ENCODE peak calls at places on chromosomes 13 and 19, in nine cellular contexts. I is left lung, L is cardiac fibroblast, O is coronary artery, S is AG04450, F is left ventricle myocardium inferior, Y is HCT116, R is skeletal muscle cell, N is NB4. E is an unnamed sample.

GRCh38 chr13:113971471-113972231 is 2.2 kb downstream of the C13orf46 start:
- DNase-seq in I (peak), L (no peak), O (no peak), S (no peak), F (peak), Y (no peak), R (no peak), N (no peak), E (no peak)

GRCh38 chr19:30085394-30085793 is 143.4 kb downstream of the URI1 start:
- DNase-seq in I (no peak), L (no peak), O (no peak), S (no peak), F (no peak), Y (peak), R (no peak), N (peak), E (no peak)

GRCh38 chr13:86689901-86690300 is 890.7 kb upstream of the SLITRK6 start:
- DNase-seq in I (no peak), L (no peak), O (no peak), S (no peak), F (no peak), Y (no peak), R (no peak), N (no peak), E (no peak)

GRCh38 chr13:49956131-49956530 is 20.0 kb upstream of the SPRYD7 start:
- DNase-seq in I (no peak), L (no peak), O (no peak), S (no peak), F (no peak), Y (no peak), R (no peak), N (peak), E (no peak)

GRCh38 chr13:110583178-110583865 is 21.8 kb upstream of the RAB20 start:
- DNase-seq in I (no peak), L (no peak), O (peak), S (no peak), F (no peak), Y (no peak), R (no peak), N (no peak), E (no peak)

GRCh38 chr19:45361608-45362007 is 8.8 kb downstream of the ERCC2 start:
- DNase-seq in I (no peak), L (no peak), O (no peak), S (no peak), F (no peak), Y (no peak), R (no peak), N (no peak), E (no peak)

GRCh38 chr13:23980160-23980551 is 82.9 kb upstream of the C1QTNF9B start:
- DNase-seq in I (peak), L (peak), O (peak), S (peak), F (peak), Y (no peak), R (no peak), N (peak), E (no peak)

GRCh38 chr13:100128373-100128772 is 39.5 kb downstream of the PCCA start:
- DNase-seq in I (no peak), L (peak), O (no peak), S (peak), F (no peak), Y (no peak), R (peak), N (peak), E (no peak)

GRCh38 chr13:42997381-42997780 is 5.3 kb upstream of the EPSTI1 start:
- DNase-seq in I (no peak), L (peak), O (no peak), S (no peak), F (no peak), Y (no peak), R (no peak), N (no peak), E (no peak)

GRCh38 chr19:46487802-46488445 is 7.7 kb downstream of the PNMA8B start:
- DNase-seq in I (peak), L (peak), O (peak), S (no peak), F (peak), Y (peak), R (no peak), N (peak), E (no peak)

GRCh38 chr13:21735621-21736401 is 64.9 kb downstream of the FGF9 start:
- DNase-seq in I (no peak), L (no peak), O (no peak), S (no peak), F (peak), Y (no peak), R (no peak), N (no peak), E (no peak)

GRCh38 chr13:94646904-94647303 is 45.2 kb downstream of the GPR180 start:
- DNase-seq in I (no peak), L (no peak), O (no peak), S (no peak), F (no peak), Y (no peak), R (no peak), N (no peak), E (no peak)

GRCh38 chr13:33918199-33918932 is 100.4 kb downstream of the RFC3 start:
- DNase-seq in I (no peak), L (peak), O (no peak), S (no peak), F (no peak), Y (no peak), R (peak), N (peak), E (peak)

GRCh38 chr13:113002206-113002821 is 33.3 kb downstream of the MCF2L start:
- DNase-seq in I (no peak), L (no peak), O (no peak), S (no peak), F (no peak), Y (no peak), R (no peak), N (no peak), E (no peak)

GRCh38 chr13:26220575-26220974 is 1.5 kb downstream of the RNF6 start:
- DNase-seq in I (no peak), L (peak), O (no peak), S (no peak), F (no peak), Y (no peak), R (no peak), N (peak), E (no peak)

GRCh38 chr13:19586904-19587634 is 25.7 kb upstream of the TPTE2 start:
- DNase-seq in I (peak), L (peak), O (no peak), S (no peak), F (no peak), Y (no peak), R (no peak), N (peak), E (peak)

GRCh38 chr13:99206873-99207272 is 6.2 kb downstream of the UBAC2 start:
- DNase-seq in I (no peak), L (no peak), O (no peak), S (no peak), F (no peak), Y (no peak), R (no peak), N (no peak), E (no peak)

GRCh38 chr19:54440641-54441040 is 8.4 kb upstream of the LENG8 start:
- DNase-seq in I (no peak), L (no peak), O (no peak), S (no peak), F (no peak), Y (no peak), R (no peak), N (no peak), E (no peak)

GRCh38 chr13:68506888-68507551 is 1276.9 kb upstream of the PCDH9 start:
- DNase-seq in I (no peak), L (no peak), O (no peak), S (no peak), F (no peak), Y (no peak), R (no peak), N (no peak), E (no peak)

GRCh38 chr13:48304132-48304876 is 753 bp downstream of the RB1 start:
- DNase-seq in I (no peak), L (peak), O (no peak), S (peak), F (peak), Y (no peak), R (peak), N (peak), E (peak)

GRCh38 chr13:110340812-110341444 is 33.8 kb downstream of the COL4A2 start:
- DNase-seq in I (peak), L (peak), O (peak), S (no peak), F (peak), Y (no peak), R (peak), N (peak), E (no peak)

GRCh38 chr13:32846556-32846955 is 169.7 kb upstream of the KL start:
- DNase-seq in I (no peak), L (no peak), O (no peak), S (no peak), F (no peak), Y (no peak), R (no peak), N (no peak), E (no peak)

GRCh38 chr19:7211191-7211988 is 82.8 kb downstream of the INSR start:
- DNase-seq in I (no peak), L (peak), O (no peak), S (no peak), F (peak), Y (no peak), R (no peak), N (no peak), E (no peak)

GRCh38 chr19:15836595-15837398 is 21.3 kb upstream of the OR10H1 start:
- DNase-seq in I (peak), L (peak), O (peak), S (peak), F (peak), Y (peak), R (peak), N (peak), E (peak)

GRCh38 chr13:20969182-20969581 is 66.6 kb upstream of the XPO4 start:
- DNase-seq in I (no peak), L (peak), O (no peak), S (no peak), F (no peak), Y (peak), R (peak), N (no peak), E (no peak)

GRCh38 chr13:96090240-96091101 is 564 bp downstream of the HS6ST3 start:
- DNase-seq in I (peak), L (peak), O (no peak), S (no peak), F (peak), Y (no peak), R (no peak), N (no peak), E (no peak)

GRCh38 chr13:37148501-37148900 is 43.0 kb upstream of the CSNK1A1L start:
- DNase-seq in I (no peak), L (no peak), O (no peak), S (no peak), F (no peak), Y (no peak), R (no peak), N (no peak), E (no peak)

GRCh38 chr19:41845001-41845050 is at the start of gene DMRTC2:
- DNase-seq in I (no peak), L (no peak), O (no peak), S (no peak), F (no peak), Y (no peak), R (no peak), N (no peak), E (no peak)

GRCh38 chr19:38070573-38070972 is 153.4 kb downstream of the DPF1 start:
- DNase-seq in I (no peak), L (peak), O (no peak), S (peak), F (no peak), Y (no peak), R (no peak), N (no peak), E (no peak)

GRCh38 chr13:46345400-46345799 is 41.7 kb downstream of the RUBCNL start:
- DNase-seq in I (no peak), L (no peak), O (no peak), S (no peak), F (no peak), Y (no peak), R (no peak), N (no peak), E (no peak)

GRCh38 chr19:11208526-11209471 is 11.5 kb upstream of the KANK2 start:
- DNase-seq in I (peak), L (peak), O (no peak), S (no peak), F (no peak), Y (no peak), R (no peak), N (no peak), E (no peak)

DNA sequence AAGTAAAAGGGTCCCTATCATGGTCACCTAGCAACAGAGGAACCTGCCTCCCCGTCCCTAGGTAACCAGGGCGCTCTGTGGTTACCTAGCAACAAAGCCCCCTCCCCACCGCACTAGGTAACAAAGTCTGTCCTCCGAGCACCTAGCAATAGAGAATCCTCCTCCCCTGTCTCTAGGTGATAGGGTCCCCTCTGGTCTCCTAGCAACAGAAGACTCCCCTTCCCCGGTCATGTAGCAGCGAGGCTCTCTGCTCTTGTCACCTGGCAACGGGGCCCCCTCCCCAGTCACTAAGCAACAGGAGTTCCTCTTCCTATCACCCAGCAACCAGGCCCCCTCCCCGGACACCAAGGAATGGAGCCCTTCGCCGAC is 307 bp downstream of the JOSD2 start:
- DNase-seq in I (no peak), L (peak), O (no peak), S (no peak), F (no peak), Y (no peak), R (no peak), N (no peak), E (no peak)
- H3K4me3 ChIP-seq in I (peak), L (peak), O (peak), S (peak), F (peak), Y (peak), R (peak), N (peak), E (peak)

DNA sequence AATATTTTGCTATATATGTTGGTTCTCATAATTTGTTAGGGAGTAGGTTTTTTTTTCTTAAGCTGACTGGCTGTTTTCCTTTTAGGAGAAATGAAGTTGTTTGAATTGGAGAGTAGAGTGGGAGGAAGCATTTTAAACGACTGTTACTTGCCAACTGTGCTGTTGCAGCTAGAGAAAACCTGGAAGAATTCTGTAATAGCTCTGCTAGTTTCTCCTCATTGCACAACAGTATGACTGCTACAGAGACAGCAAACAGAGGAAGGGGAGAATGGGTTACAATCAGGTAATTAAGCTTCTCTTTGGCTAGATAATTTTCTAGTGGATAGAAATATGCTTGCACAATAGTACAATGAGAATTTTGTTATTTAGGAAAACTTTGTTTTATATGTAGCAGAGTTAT is 222.3 kb downstream of the KCTD12 start:
- DNase-seq in I (no peak), L (peak), O (no peak), S (no peak), F (no peak), Y (no peak), R (no peak), N (peak), E (no peak)
- H3K4me3 ChIP-seq in I (no peak), L (no peak), O (no peak), S (no peak), F (no peak), Y (no peak), R (no peak), N (no peak), E (no peak)

DNA sequence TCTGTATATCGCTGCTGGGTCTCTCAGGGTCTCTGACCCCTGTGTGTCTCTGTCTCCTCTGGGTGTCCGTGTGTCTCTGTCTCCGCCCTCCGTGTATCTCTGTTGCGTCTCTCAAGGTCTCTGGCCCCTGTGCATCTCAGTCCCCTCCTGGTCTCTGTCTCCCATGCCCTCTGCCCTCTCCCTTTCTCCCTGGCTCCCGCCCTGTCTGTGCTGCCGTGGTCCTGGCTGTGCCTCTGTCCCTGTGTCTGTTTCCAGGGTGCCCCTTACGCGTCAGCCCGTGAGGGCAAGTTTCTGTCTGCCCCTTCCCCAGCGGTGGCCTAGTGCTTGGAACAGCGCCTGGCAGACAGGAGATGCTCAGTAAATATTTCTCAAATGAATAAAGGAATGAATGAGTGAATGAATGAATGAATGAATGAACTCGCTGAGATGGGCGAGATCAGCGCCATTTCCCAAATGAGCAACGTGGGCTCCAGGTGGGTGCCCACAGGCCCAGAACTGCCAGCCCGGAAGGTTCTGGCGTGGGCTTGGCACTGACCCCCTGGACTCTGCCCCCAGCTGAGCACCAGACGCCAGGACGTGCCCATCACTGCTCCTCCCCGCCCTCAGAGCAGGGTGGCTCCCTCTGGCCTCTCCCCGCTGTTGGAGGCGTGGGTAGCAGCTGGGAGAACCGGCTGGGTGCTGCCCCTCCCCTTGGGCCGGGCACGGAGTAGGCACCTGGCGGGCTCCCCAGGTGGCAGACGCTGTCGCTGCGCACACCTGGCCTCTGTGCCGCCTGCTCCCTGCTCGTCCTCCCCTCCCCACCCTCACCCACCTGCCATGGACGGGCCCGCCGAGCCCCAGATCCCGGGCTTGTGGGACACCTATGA is at the start of gene SULT2B1:
- DNase-seq in I (peak), L (no peak), O (no peak), S (no peak), F (no peak), Y (no peak), R (no peak), N (peak), E (no peak)
- H3K4me3 ChIP-seq in I (no peak), L (no peak), O (no peak), S (no peak), F (no peak), Y (no peak), R (no peak), N (no peak), E (no peak)

DNA sequence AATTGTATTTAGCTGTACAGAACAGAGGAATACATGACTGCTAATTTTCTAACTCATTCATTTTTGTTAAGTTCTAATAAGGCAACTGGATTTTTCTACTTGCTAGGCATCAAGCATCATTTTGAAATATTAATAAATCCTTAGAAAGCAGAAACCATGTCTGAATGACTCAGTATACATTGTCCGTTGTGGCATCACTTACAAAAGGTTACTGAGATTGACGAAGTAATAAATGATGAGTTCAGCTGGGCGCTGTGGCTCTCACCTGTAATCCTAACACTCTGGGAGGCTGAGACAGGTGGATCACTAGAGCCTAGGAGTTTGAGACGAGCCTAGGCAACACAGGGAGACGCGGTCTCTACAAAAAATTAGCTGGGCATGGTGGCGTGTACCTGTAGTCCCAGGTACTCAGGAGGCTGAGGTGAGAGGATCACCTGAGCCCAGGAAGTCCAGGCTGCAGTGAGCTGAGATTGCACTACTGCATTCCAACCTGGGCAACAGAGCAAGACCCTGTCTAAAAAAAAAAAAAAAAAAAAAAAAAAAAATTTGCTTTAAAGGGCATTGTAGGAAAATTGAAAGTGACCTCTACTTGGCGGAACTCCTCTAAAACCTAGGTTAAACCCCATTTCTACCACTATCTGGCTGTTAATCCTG is 36.6 kb downstream of the LHFPL6 start:
- DNase-seq in I (no peak), L (no peak), O (no peak), S (no peak), F (no peak), Y (no peak), R (no peak), N (no peak), E (no peak)
- H3K4me3 ChIP-seq in I (no peak), L (no peak), O (no peak), S (no peak), F (no peak), Y (no peak), R (no peak), N (no peak), E (no peak)

DNA sequence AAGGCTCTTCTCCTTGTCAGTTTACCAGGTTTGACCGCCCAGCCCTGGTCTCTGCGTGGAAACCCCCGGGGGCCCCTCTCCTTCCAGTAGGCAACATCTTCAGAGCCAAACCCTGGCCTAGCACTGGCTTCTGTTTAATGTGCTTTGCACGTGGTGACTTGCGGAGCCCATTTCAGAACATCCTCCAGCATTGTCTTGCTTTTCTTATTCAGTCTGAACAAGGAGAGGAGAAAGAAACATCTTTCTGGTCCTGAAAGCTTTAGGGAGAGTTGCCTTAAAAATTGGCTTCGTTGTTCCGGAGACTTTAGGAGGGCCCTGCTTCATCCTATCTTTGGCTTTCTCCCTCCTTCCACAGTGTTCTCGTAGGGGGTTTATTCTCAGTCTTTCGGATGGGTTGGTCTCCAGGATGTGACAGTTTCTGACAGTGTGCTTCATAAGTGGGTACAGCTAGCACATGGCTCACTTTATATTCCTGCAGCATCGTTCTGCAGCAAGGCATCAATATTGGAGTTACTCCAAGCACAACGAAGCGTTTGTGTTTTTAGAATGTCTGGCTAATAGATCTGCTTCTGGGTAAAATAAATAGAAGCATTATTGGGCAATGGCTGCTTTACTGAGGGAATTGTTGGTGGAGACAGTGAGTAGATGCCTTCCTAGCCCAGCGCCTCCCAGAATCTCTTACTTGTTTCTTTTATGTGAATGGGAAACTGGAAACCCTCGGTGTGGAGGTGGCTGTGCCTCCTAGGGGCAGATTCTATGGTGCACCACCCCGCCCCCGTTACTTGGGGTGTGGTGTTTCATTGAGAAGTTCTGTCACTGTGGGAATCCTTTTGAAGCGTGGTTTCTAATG is 1.8 kb downstream of the FARP1 start:
- DNase-seq in I (no peak), L (peak), O (no peak), S (peak), F (no peak), Y (peak), R (peak), N (no peak), E (peak)
- H3K4me3 ChIP-seq in I (peak), L (peak), O (peak), S (peak), F (peak), Y (peak), R (peak), N (no peak), E (peak)